ENCODE peak calls at places on chromosomes 4 and X, in seven cellular contexts. W, R, E, X, L, S and J are unnamed samples.

GRCh38 chrX:8204169-8204935 is 33.3 kb upstream of the VCX2 start:
- DNase-seq in W (no peak), R (peak; percentile 6), E (no peak), X (no peak), L (no peak), S (no peak), J (no peak)

GRCh38 chr4:164783966-164784365 is 30.0 kb downstream of the SMIM31 start:
- DNase-seq in W (no peak), R (no peak), E (no peak), X (no peak), L (no peak), S (no peak), J (no peak)

GRCh38 chrX:18026171-18026570 is 165.1 kb upstream of the RAI2 start:
- DNase-seq in W (no peak), R (no peak), E (no peak), X (no peak), L (no peak), S (no peak), J (no peak)

GRCh38 chr4:8580321-8581093 is at the start of gene GPR78:
- DNase-seq in W (peak; percentile 41), R (peak; percentile 29), E (peak; percentile 69), X (peak; percentile 94), L (peak; percentile 22), S (peak; percentile 95), J (no peak)

GRCh38 chrX:130091976-130092522 is 18.2 kb downstream of the ELF4 start:
- DNase-seq in W (no peak), R (no peak), E (no peak), X (no peak), L (no peak), S (peak; percentile 26), J (no peak)

GRCh38 chrX:108396188-108396885 is 41.9 kb downstream of the COL4A6 start:
- DNase-seq in W (no peak), R (peak; percentile 92), E (no peak), X (no peak), L (no peak), S (no peak), J (no peak)

GRCh38 chrX:15812212-15812938 is 22.1 kb downstream of the ZRSR2 start:
- DNase-seq in W (no peak), R (no peak), E (no peak), X (no peak), L (no peak), S (no peak), J (no peak)

GRCh38 chr4:83552924-83553323 is 17.0 kb downstream of the GPAT3 start:
- DNase-seq in W (no peak), R (peak; percentile 83), E (no peak), X (no peak), L (peak; percentile 58), S (no peak), J (no peak)

GRCh38 chr4:35459045-35459444 is 785.3 kb downstream of the ARAP2 start:
- DNase-seq in W (no peak), R (no peak), E (no peak), X (no peak), L (no peak), S (no peak), J (no peak)

GRCh38 chrX:19121898-19122640 is at the start of gene ADGRG2:
- DNase-seq in W (peak; percentile 21), R (peak; percentile 25), E (peak; percentile 17), X (peak; percentile 16), L (peak; percentile 5), S (peak; percentile 14), J (no peak)

GRCh38 chrX:156008915-156009314 is 11.4 kb downstream of the IL9R start:
- DNase-seq in W (no peak), R (no peak), E (no peak), X (no peak), L (no peak), S (no peak), J (no peak)

GRCh38 chr4:183370786-183371185 is 48.6 kb upstream of the CLDN24 start:
- DNase-seq in W (no peak), R (no peak), E (no peak), X (no peak), L (no peak), S (no peak), J (no peak)

GRCh38 chr4:75737398-75737797 is 13.0 kb downstream of the USO1 start:
- DNase-seq in W (no peak), R (no peak), E (no peak), X (no peak), L (no peak), S (no peak), J (no peak)

GRCh38 chr4:8343051-8343966 is 73.8 kb downstream of the HTRA3 start:
- DNase-seq in W (peak; percentile 45), R (no peak), E (peak; percentile 62), X (no peak), L (peak; percentile 9), S (no peak), J (no peak)

GRCh38 chr4:173522160-173522873 is 7.7 kb downstream of the HAND2 start:
- DNase-seq in W (peak; percentile 94), R (no peak), E (peak; percentile 92), X (no peak), L (peak; percentile 89), S (no peak), J (peak; percentile 59)

GRCh38 chr4:147628415-147628814 is 11.2 kb downstream of the TMEM184C start:
- DNase-seq in W (no peak), R (no peak), E (no peak), X (no peak), L (no peak), S (no peak), J (no peak)

GRCh38 chr4:40998680-40999358 is 215.5 kb downstream of the APBB2 start:
- DNase-seq in W (no peak), R (peak; percentile 77), E (no peak), X (no peak), L (peak; percentile 49), S (no peak), J (no peak)

GRCh38 chrX:110363241-110363640 is 4.6 kb downstream of the RTL9 start:
- DNase-seq in W (no peak), R (peak; percentile 6), E (no peak), X (no peak), L (no peak), S (no peak), J (no peak)

GRCh38 chrX:154320406-154320805 is 24.8 kb downstream of the TKTL1 start:
- DNase-seq in W (no peak), R (no peak), E (no peak), X (no peak), L (no peak), S (no peak), J (no peak)

GRCh38 chrX:154321152-154321551 is 25.6 kb downstream of the TKTL1 start:
- DNase-seq in W (no peak), R (no peak), E (no peak), X (no peak), L (no peak), S (no peak), J (no peak)

GRCh38 chrX:154321624-154322023 is 26.0 kb downstream of the TKTL1 start:
- DNase-seq in W (no peak), R (no peak), E (no peak), X (no peak), L (no peak), S (no peak), J (no peak)

GRCh38 chrX:154315416-154315815 is 19.8 kb downstream of the TKTL1 start:
- DNase-seq in W (no peak), R (no peak), E (no peak), X (no peak), L (no peak), S (no peak), J (no peak)

DNA sequence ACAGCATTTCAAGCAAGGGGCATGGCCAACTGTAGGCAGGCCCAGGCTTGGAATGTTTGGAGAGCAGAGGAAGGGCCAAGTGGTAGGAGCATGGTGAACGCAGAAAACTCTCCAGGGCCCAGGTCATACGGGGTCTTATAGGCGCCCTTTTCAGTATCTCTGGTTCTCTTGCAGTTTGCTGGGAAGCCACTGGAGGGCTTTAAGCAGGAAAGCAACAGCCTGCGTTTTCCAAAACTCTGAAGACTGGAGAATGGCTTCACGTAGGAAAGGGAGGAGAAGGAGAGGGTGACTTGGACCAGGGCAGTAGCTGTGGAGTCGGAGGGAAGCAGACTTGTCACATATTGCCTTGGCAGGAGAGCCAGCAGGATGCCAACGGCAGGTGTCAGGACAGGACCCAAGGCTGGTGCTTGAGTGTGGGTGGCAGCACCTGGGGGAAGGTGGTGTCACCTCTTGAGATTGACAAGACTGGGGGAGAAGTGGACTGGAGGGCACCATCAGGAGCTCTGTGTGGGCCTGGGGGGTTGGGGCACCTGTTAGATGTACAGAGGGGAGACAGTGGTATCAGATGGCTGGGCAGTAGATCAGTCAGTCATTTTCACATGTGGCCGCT is 21.9 kb downstream of the TKTL1 start:
- DNase-seq in W (no peak), R (peak; percentile 2), E (no peak), X (no peak), L (peak; percentile 26), S (peak; percentile 38), J (no peak)
- TF ChIP-seq CTCF in W (peak; percentile 32), R (peak; percentile 30), E (peak; percentile 30), X (peak; percentile 54), L (peak; percentile 57), S (no peak), J (no peak)

GRCh38 chrX:75038925-75039324 is 113.7 kb upstream of the NEXMIF start:
- DNase-seq in W (no peak), R (peak; percentile 1), E (no peak), X (no peak), L (peak; percentile 9), S (no peak), J (no peak)
- TF ChIP-seq CTCF in W (no peak), R (peak; percentile 19), E (no peak), X (no peak), L (peak; percentile 36), S (no peak), J (no peak)

DNA sequence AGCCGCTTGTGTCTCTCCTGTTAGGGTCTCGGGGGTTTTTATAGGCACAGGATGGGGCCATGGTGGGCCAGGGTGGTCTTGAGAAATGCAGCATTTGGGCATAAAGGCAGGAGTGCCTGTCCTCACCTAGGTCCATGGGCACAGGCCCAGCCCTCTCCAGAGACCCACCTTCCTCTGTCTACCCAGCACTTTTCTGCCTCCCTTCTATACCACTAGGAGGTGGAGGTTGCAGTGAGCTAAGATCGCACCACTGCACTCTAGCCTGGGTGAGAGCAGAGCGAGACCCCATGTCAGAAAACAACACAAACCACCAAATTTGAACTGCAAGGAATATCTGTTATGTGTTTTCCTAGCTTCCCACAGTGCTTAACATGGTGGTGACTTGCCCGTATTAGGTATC is 38.0 kb downstream of the MOB1B start:
- DNase-seq in W (no peak), R (no peak), E (no peak), X (no peak), L (no peak), S (no peak), J (no peak)
- TF ChIP-seq CTCF in W (no peak), R (no peak), E (no peak), X (no peak), L (no peak), S (no peak), J (no peak)

DNA sequence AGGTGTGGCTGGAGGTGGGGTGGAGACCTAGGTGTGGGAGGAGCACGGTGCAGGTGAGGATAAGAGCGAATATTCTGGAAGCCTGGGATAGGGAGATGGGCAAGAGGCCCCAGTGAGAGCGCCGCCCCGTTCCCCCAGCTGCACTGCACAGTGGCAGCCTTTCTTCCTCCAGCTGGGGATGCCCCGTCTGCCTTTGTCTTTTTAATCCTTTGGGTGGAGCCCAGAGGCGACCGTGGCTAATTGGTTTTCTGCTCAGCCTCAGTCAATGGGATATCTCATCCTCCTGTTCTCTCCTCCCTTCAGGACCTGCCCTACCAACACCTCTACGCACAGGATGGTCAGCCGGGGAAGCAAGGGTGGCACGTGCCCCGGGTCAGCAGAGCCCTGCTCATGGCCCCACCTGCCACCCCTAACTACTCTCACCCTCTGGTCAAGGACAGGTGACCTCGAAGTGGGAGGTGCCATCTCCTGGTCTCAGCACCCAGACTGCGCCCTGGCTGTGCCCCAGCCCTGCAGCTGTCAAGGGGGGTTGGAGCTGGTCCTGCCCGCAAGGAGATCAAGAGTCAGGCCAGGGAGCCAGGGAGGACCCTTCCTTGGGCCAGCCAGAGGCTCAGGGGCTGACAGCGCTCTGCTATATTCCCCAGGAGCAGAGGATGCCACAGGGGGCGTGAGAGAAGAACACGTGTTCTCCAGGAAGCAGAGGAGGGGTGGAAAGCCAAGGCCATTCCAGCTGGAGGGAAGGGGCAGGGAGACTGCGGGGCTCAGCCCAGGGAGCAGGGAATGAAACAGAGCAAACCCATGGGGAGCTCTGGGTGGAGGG is 64.0 kb downstream of the ADRA2C start:
- DNase-seq in W (no peak), R (no peak), E (no peak), X (no peak), L (no peak), S (no peak), J (no peak)
- TF ChIP-seq CTCF in W (no peak), R (no peak), E (no peak), X (no peak), L (no peak), S (no peak), J (no peak)